ENCODE peak calls at places on chromosomes 2 and 18, in four cellular contexts. Y is K562, M is WTC11, I is HepG2. U is an unnamed sample.

GRCh38 chr2:20444993-20445910 is 1.6 kb upstream of the RHOB start:
- DNase-seq in Y (no peak), M (no peak), I (no peak), U (no peak)

GRCh38 chr2:110993557-110994231 is 127.0 kb upstream of the BCL2L11 start:
- DNase-seq in Y (no peak), M (no peak), I (no peak), U (no peak)

GRCh38 chr2:215071676-215072075 is 66.8 kb downstream of the ABCA12 start:
- DNase-seq in Y (no peak), M (no peak), I (no peak), U (no peak)

GRCh38 chr2:224838335-224838734 is 122.2 kb upstream of the CCDC195 start:
- DNase-seq in Y (no peak), M (no peak), I (no peak), U (no peak)

GRCh38 chr2:127177617-127178278 is 42.4 kb downstream of the CYP27C1 start:
- DNase-seq in Y (no peak), M (no peak), I (no peak), U (no peak)

GRCh38 chr2:43519711-43520221 is 76.1 kb downstream of the THADA start:
- DNase-seq in Y (no peak), M (no peak), I (no peak), U (no peak)

GRCh38 chr18:58578321-58578720 is 50.6 kb downstream of the ALPK2 start:
- DNase-seq in Y (no peak), M (no peak), I (no peak), U (no peak)

GRCh38 chr2:17578466-17578928 is 38.0 kb downstream of the VSNL1 start:
- DNase-seq in Y (no peak), M (no peak), I (peak), U (no peak)

GRCh38 chr2:73260338-73260984 is 23.8 kb downstream of the FBXO41 start:
- DNase-seq in Y (peak), M (peak), I (peak), U (peak)

GRCh38 chr2:176130153-176130916 is 830 bp downstream of the HOXD8 start:
- DNase-seq in Y (peak), M (peak), I (no peak), U (peak)

GRCh38 chr2:39838589-39838988 is 59.5 kb upstream of the THUMPD2 start:
- DNase-seq in Y (peak), M (no peak), I (no peak), U (no peak)

GRCh38 chr18:57744211-57744694 is 58.9 kb downstream of the ATP8B1 start:
- DNase-seq in Y (no peak), M (no peak), I (no peak), U (no peak)

GRCh38 chr2:60707750-60708371 is 48.2 kb upstream of the PAPOLG start:
- DNase-seq in Y (peak), M (peak), I (peak), U (peak)

GRCh38 chr18:56124186-56124585 is 514.2 kb downstream of the TXNL1 start:
- DNase-seq in Y (no peak), M (no peak), I (no peak), U (no peak)

GRCh38 chr18:35688757-35689156 is 107.2 kb downstream of the GALNT1 start:
- DNase-seq in Y (peak), M (no peak), I (no peak), U (no peak)

GRCh38 chr18:47680488-47680887 is 250.0 kb downstream of the SMAD2 start:
- DNase-seq in Y (no peak), M (no peak), I (no peak), U (no peak)

GRCh38 chr18:57561728-57562423 is 24.6 kb downstream of the FECH start:
- DNase-seq in Y (peak), M (no peak), I (peak), U (peak)

GRCh38 chr2:39202639-39203369 is 41.0 kb downstream of the CDKL4 start:
- DNase-seq in Y (no peak), M (no peak), I (no peak), U (no peak)

GRCh38 chr2:7653617-7654016 is 736.4 kb downstream of the RNF144A start:
- DNase-seq in Y (no peak), M (no peak), I (no peak), U (no peak)

GRCh38 chr18:10482985-10483949 is 28.8 kb downstream of the APCDD1 start:
- DNase-seq in Y (no peak), M (no peak), I (no peak), U (no peak)

GRCh38 chr2:207161724-207162123 is 4.0 kb downstream of the KLF7 start:
- DNase-seq in Y (no peak), M (no peak), I (no peak), U (no peak)

GRCh38 chr2:178915423-178915822 is 108.2 kb upstream of the TTN start:
- DNase-seq in Y (no peak), M (no peak), I (no peak), U (no peak)

GRCh38 chr18:58965930-58966662 is 101.4 kb downstream of the ZNF532 start:
- DNase-seq in Y (no peak), M (no peak), I (no peak), U (no peak)

GRCh38 chr2:210502997-210503621 is 26.6 kb upstream of the LANCL1 start:
- DNase-seq in Y (peak), M (peak), I (peak), U (peak)

GRCh38 chr18:5397102-5397501 is 101.6 kb upstream of the ZBTB14 start:
- DNase-seq in Y (no peak), M (no peak), I (no peak), U (no peak)

GRCh38 chr18:5391427-5391826 is 95.9 kb upstream of the ZBTB14 start:
- DNase-seq in Y (no peak), M (no peak), I (no peak), U (no peak)

GRCh38 chr18:5398269-5398668 is 102.7 kb upstream of the ZBTB14 start:
- DNase-seq in Y (no peak), M (no peak), I (no peak), U (no peak)

GRCh38 chr18:5395860-5396448 is 100.4 kb upstream of the ZBTB14 start:
- DNase-seq in Y (no peak), M (no peak), I (no peak), U (no peak)

DNA sequence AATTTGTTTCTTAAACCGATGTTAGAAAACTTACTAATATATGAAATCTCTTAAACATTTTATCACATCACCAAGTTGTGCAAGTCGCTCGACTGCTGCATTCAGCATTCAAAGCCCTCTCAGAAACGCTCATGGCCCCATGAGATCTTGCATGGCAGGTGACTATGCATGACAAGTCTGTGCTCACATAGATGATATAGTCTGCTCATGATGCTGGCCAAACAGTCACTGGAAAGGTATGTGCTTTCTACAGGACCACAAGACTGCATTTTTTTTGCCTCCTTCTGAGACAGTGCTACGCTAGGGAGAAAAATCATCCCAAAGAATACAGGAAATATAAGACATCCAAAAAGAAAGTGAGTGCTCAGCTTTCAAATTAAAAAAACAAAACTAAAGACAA is 98.3 kb upstream of the ZBTB14 start:
- DNase-seq in Y (no peak), M (no peak), I (no peak), U (no peak)
- TF ChIP-seq ELF4 in Y (no peak), M (no peak), I (no peak), U (no peak)

DNA sequence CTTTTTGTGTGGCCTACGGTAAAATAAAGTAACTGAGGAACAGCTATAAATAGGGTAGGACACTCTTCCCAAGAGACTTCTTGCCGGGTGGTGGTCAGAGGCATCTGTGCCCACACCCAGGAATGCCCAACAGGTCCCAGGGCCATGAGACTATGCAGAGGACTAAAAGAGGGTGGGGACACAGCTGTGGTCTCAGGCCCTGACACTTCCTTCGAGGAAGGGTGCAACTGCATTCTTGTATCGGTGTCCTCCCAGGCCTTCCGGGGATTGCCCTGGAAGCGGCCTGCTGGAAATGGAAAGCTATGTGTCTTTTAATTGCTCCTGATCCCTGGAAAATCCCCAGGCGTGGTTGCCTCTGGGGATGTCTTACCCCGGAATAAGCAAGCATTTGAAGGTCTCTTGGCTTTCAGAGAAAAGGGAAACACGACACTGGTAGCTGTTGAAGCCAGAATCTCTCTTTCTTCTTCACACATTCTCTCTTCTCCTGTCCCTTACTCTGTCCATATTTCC is 176.8 kb downstream of the SOX11 start:
- DNase-seq in Y (no peak), M (no peak), I (no peak), U (no peak)
- TF ChIP-seq ELF4 in Y (no peak), M (no peak), I (no peak), U (no peak)

GRCh38 chr2:242063364-242064249 is 194.1 kb downstream of the RTP5 start:
- DNase-seq in Y (no peak), M (no peak), I (no peak), U (no peak)

GRCh38 chr2:242059566-242059965 is 190.0 kb downstream of the RTP5 start:
- DNase-seq in Y (no peak), M (no peak), I (no peak), U (no peak)

GRCh38 chr2:242057379-242058040 is 188.0 kb downstream of the RTP5 start:
- DNase-seq in Y (no peak), M (no peak), I (no peak), U (no peak)

GRCh38 chr2:242058116-242058680 is 188.7 kb downstream of the RTP5 start:
- DNase-seq in Y (no peak), M (no peak), I (no peak), U (no peak)

GRCh38 chr2:242060212-242060835 is 190.8 kb downstream of the RTP5 start:
- DNase-seq in Y (no peak), M (no peak), I (no peak), U (no peak)
- TF ChIP-seq ELF4 in Y (no peak), M (no peak), I (no peak), U (no peak)

GRCh38 chr18:7059276-7059675 is 58.3 kb downstream of the LAMA1 start:
- DNase-seq in Y (no peak), M (no peak), I (no peak), U (no peak)
- TF ChIP-seq ELF4 in Y (no peak), M (no peak), I (no peak), U (no peak)

DNA sequence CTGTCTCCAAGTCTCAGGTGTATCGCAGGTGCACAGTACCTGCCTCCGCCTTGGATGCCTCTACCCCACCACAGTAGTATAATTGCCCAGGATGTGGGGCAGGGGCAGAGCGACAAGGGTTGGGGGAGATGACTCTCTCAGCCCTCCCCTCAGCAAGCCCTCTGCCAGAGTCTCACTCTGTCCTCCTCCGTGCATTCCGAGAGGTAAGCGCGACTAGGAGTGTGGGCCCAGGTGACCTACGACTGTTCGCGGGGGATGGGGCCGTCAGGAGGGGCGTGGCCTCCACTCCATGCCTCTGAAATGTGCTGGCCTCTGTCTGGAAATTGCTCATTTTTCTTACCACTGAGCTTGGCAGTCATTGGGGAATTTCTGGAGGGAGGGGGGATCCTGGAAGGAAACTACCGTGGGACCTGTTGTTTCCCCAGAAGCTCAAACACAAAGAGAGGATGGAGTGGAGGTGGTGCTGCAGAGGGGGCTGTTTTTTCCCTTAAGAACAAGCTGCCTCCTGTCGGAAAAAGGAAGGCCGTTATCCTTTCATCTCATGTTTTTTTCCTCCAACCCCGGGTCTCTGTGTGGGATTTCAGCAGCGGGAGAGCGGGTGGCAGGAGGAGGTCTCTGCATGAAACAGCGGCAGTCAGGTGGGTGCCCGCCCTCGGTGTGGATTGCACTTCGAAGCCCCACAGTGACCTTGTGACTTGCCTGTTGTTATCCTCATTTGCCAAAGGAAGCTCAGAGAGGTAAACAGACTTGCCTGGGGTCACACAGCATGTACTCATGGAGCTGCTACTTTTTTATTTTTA is 13.0 kb upstream of the RALB start:
- DNase-seq in Y (peak), M (peak), I (peak), U (no peak)
- TF ChIP-seq ELF4 in Y (no peak), M (no peak), I (no peak), U (no peak)

GRCh38 chr2:100971221-100971620 is 30.9 kb upstream of the RPL31 start:
- DNase-seq in Y (no peak), M (no peak), I (no peak), U (no peak)

GRCh38 chr2:100974712-100975520 is 27.2 kb upstream of the RPL31 start:
- DNase-seq in Y (no peak), M (no peak), I (no peak), U (no peak)

GRCh38 chr2:100975521-100975785 is 26.6 kb upstream of the RPL31 start:
- DNase-seq in Y (no peak), M (no peak), I (no peak), U (no peak)

GRCh38 chr2:100969998-100970397 is 32.1 kb upstream of the RPL31 start:
- DNase-seq in Y (no peak), M (no peak), I (no peak), U (no peak)

DNA sequence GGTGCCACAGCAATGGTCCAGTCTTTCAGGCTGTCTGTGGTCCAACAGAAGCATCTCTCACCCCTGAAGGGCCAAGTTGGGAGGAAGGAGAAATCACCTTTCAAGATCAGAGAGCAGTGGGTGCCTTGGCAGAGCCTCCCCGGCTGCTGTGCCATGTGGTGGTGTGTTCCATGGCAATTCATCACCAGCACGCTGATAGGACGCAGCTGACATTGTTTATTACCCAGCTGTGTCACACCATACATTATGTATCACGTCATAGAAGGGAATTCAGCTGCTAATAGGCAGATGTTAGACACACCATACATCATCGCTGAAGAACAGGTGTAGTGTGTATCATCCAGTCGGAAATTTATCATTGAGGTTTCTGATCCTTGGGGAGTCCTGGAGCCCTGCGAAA is 29.6 kb upstream of the RPL31 start:
- DNase-seq in Y (no peak), M (no peak), I (no peak), U (no peak)
- TF ChIP-seq ELF4 in Y (no peak), M (no peak), I (no peak), U (no peak)

GRCh38 chr2:233831861-233832260 is 22.5 kb downstream of the HJURP start:
- DNase-seq in Y (no peak), M (no peak), I (no peak), U (no peak)
- TF ChIP-seq ELF4 in Y (no peak), M (no peak), I (no peak), U (no peak)

U was measured in HEK293T.